ENCODE peak calls at places on chromosomes 11 and 22, in five cellular contexts. K is neural progenitor cell, D is PC-3, M is fibroblast of lung, Z is neuronal stem cell. G is an unnamed sample.

GRCh38 chr11:68872216-68873003 is 30.7 kb upstream of the CPT1A start:
- DNase-seq in Z (no peak), K (no peak), D (peak), M (peak), G (no peak)

GRCh38 chr11:117199061-117199915 is at the start of gene TAGLN:
- DNase-seq in K (peak), D (peak), Z (peak), M (peak), G (peak)

GRCh38 chr22:47421846-47422245 is 659.4 kb downstream of the TBC1D22A start:
- DNase-seq in K (no peak), D (no peak), M (no peak), Z (no peak), G (no peak)

GRCh38 chr11:109123811-109124787 is 297.9 kb upstream of the C11orf87 start:
- DNase-seq in K (no peak), Z (no peak), M (peak), D (no peak), G (peak)

GRCh38 chr11:23772081-23772480 is 724.8 kb upstream of the LUZP2 start:
- DNase-seq in K (no peak), M (no peak), D (no peak), Z (no peak), G (no peak)

GRCh38 chr22:17243524-17243923 is 24.3 kb upstream of the ADA2 start:
- DNase-seq in Z (no peak), K (no peak), M (no peak), D (peak), G (no peak)

GRCh38 chr11:12106501-12106900 is 3.9 kb upstream of the MICAL2 start:
- DNase-seq in Z (no peak), D (no peak), K (no peak), M (no peak), G (no peak)

GRCh38 chr11:22558638-22559037 is 67.0 kb downstream of the FANCF start:
- DNase-seq in Z (no peak), K (no peak), D (no peak), M (peak), G (no peak)

GRCh38 chr11:11370263-11371060 is 17.4 kb upstream of the CSNK2A3 start:
- DNase-seq in M (peak), K (no peak), Z (no peak), D (no peak), G (no peak)

GRCh38 chr11:84290647-84291046 is 1004.5 kb upstream of the CCDC90B start:
- DNase-seq in K (no peak), Z (no peak), D (no peak), M (peak), G (no peak)

GRCh38 chr11:97641988-97642387 is 1252.2 kb downstream of the JRKL start:
- DNase-seq in D (no peak), M (no peak), K (no peak), Z (no peak), G (no peak)

GRCh38 chr22:23113067-23113846 is 28.5 kb downstream of the RSPH14 start:
- DNase-seq in D (no peak), M (peak), K (no peak), Z (no peak), G (no peak)

GRCh38 chr22:23114721-23115020 is 27.1 kb downstream of the RSPH14 start:
- DNase-seq in M (no peak), K (no peak), Z (no peak), D (no peak), G (no peak)

GRCh38 chr22:23112472-23113012 is 29.2 kb downstream of the RSPH14 start:
- DNase-seq in Z (no peak), K (no peak), M (no peak), D (no peak), G (no peak)

GRCh38 chr22:23115369-23115768 is 26.4 kb downstream of the RSPH14 start:
- DNase-seq in K (no peak), D (no peak), Z (no peak), M (no peak), G (no peak)

GRCh38 chr22:23113847-23114720 is 27.7 kb downstream of the RSPH14 start:
- DNase-seq in Z (no peak), M (no peak), K (no peak), D (no peak), G (no peak)
- H3K4me2 ChIP-seq in Z (no peak), M (no peak), K (no peak), D (no peak), G (no peak)

DNA sequence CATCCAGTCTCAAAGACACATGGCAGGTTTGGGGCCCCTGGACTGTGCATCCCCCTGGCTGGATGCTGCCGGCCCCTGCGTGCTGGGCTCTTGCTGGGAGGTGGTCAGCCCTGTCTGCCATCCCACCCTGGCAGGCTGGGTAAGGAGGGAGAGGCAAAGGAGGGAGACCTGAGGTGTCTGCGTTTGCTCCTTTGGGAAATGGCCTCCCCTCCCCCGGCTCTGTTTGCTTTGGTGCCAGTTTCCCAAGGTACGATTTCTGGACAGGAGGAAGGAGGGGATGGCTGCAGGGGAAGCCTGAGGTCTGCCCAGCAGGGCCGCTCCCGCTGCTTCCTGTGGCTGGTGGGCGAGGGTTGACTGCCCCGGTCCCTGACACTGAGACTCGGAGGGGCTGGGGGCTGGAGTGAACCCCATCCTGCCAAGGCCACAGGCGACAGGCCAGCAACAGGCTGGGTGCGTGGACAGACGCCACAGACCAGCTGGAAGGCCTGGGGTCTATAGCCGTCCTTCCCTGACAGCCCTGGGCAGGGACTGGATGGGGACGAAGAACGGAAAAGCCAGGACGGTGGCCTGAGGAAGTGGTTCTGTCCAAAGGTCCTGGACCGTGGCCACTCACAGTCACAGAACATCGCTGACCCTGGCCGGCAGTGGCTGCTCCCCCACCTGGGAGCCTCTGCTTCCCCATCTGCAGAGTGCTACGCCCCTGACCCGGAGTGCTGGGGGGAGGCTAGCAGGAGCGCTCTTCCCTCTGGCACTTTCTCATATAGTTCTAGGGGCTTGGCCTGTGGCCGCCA is 38.0 kb downstream of the OSBPL5 start:
- DNase-seq in M (no peak), Z (no peak), K (no peak), D (no peak), G (no peak)
- H3K4me2 ChIP-seq in M (no peak), Z (no peak), K (no peak), D (peak), G (no peak)

DNA sequence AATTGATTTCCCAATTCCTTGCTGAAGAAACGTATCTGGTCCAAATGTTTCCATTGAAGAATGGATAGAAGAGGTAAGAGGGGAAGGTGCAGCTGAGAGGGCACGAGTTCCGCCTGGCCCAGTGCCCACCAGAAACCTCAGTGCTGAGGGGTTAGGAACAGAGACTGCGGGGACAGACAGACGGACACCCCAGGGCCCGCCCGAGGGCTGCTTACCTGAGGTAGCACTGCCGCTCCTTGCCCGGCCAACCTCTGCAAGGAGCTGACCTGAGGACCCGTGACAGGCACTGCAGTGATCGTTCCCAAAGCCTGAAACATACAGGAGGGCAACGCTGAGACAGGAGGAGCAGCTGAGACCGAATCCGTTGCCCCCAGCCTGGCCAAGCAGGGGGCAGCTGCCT is 89.6 kb downstream of the PHF21B start:
- DNase-seq in D (no peak), M (no peak), K (no peak), Z (no peak), G (no peak)
- H3K4me2 ChIP-seq in D (no peak), M (no peak), K (no peak), Z (no peak), G (no peak)

GRCh38 chr11:105003151-105003550 is 19.8 kb downstream of the CASP5 start:
- DNase-seq in K (no peak), D (no peak), Z (no peak), M (no peak), G (no peak)

GRCh38 chr11:105000797-105001196 is 22.2 kb downstream of the CASP5 start:
- DNase-seq in K (peak), D (no peak), M (no peak), Z (no peak), G (peak)

GRCh38 chr11:105004021-105004420 is 18.9 kb downstream of the CASP5 start:
- DNase-seq in M (no peak), K (no peak), D (no peak), Z (no peak), G (no peak)

GRCh38 chr11:105007463-105007862 is 15.5 kb downstream of the CASP5 start:
- DNase-seq in Z (no peak), D (no peak), K (no peak), M (no peak), G (no peak)

GRCh38 chr11:105005451-105005845 is 17.5 kb downstream of the CASP5 start:
- DNase-seq in D (no peak), M (peak), K (no peak), Z (no peak), G (peak)
- H3K4me2 ChIP-seq in D (no peak), M (no peak), K (no peak), Z (no peak), G (no peak)

GRCh38 chr11:88345949-88346348 is 8.4 kb upstream of the CTSC start:
- DNase-seq in D (no peak), M (no peak), K (no peak), Z (no peak), G (no peak)

GRCh38 chr11:88348870-88349269 is 11.3 kb upstream of the CTSC start:
- DNase-seq in D (no peak), Z (no peak), M (no peak), K (no peak), G (no peak)

GRCh38 chr11:88341852-88342251 is 4.3 kb upstream of the CTSC start:
- DNase-seq in M (no peak), D (no peak), Z (no peak), K (peak), G (peak)

GRCh38 chr11:88345408-88345807 is 7.9 kb upstream of the CTSC start:
- DNase-seq in D (peak), Z (no peak), K (no peak), M (peak), G (no peak)

GRCh38 chr11:88344869-88345268 is 7.3 kb upstream of the CTSC start:
- DNase-seq in M (no peak), K (no peak), Z (no peak), D (no peak), G (no peak)
- H3K4me2 ChIP-seq in M (no peak), K (no peak), Z (no peak), D (no peak), G (no peak)

GRCh38 chr11:13929551-13929950 is 33.0 kb upstream of the SPON1 start:
- DNase-seq in M (no peak), D (no peak), K (peak), Z (no peak), G (no peak)
- H3K4me2 ChIP-seq in M (no peak), D (no peak), K (no peak), Z (no peak), G (no peak)

DNA sequence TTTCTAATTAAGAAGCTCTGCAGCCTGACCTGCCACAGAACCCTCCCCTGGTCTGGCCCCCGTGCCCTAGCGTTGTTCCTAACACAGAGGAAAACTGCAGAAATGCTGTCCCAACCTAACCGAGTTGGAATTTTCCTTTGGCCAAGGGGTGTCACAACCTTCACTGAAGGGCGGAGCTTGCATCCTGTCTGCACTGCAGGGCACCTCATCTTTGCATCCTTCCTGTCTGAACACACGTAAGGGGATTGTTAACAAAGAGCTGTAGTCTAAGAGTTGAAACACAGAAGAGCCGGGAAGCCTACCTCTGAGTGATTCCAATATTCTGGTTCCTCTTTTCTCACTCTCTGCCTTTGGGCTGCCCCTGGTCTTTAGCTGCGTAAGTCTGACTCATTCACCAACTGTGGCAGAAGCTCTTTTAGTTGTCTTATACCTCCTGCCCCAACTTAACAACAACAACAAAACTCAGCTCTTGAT is 1.6 kb downstream of the DIXDC1 start:
- DNase-seq in M (peak), K (peak), D (peak), Z (no peak), G (peak)
- H3K4me2 ChIP-seq in M (peak), K (peak), D (peak), Z (no peak), G (no peak)

DNA sequence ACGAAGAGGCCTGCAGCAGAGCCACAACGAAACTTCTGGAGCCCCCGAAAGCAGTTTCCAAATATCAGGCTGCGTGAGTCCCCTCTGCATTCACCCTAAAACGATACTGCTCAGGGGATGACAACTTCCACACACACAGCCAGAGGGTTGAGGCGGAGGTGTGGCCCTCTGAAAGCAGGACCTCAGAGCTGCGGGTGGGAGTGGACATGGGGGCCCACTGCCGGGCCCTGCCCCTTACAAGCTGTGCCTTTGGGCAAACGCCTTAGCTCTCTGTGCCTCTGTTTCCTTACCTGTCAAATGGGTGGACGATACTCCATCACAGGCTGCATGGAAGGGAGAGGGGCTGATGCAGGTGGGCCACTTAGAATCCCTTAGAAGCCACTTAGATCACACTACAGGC is 53.1 kb downstream of the TRMU start:
- DNase-seq in Z (no peak), M (no peak), D (no peak), K (no peak), G (no peak)
- H3K4me2 ChIP-seq in Z (no peak), M (no peak), D (no peak), K (no peak), G (no peak)

GRCh38 chr11:65077466-65077865 is 6.4 kb downstream of the CDCA5 start:
- DNase-seq in K (no peak), D (peak), M (no peak), Z (no peak), G (peak)

GRCh38 chr11:65083834-65084597 is at the start of the genes CDCA5 and ZFPL1:
- DNase-seq in K (peak), Z (peak), D (peak), M (peak), G (peak)

GRCh38 chr11:65078151-65078550 is 5.7 kb downstream of the CDCA5 start:
- DNase-seq in Z (no peak), D (peak), M (peak), K (peak), G (peak)

GRCh38 chr11:65083134-65083833 is 556 bp downstream of the CDCA5 start:
- DNase-seq in K (peak), M (no peak), Z (no peak), D (no peak), G (no peak)

GRCh38 chr11:65078786-65079342 is 5.0 kb downstream of the CDCA5 start:
- DNase-seq in Z (no peak), D (no peak), M (no peak), K (no peak), G (no peak)
- H3K4me2 ChIP-seq in Z (no peak), D (no peak), M (no peak), K (no peak), G (no peak)

DNA sequence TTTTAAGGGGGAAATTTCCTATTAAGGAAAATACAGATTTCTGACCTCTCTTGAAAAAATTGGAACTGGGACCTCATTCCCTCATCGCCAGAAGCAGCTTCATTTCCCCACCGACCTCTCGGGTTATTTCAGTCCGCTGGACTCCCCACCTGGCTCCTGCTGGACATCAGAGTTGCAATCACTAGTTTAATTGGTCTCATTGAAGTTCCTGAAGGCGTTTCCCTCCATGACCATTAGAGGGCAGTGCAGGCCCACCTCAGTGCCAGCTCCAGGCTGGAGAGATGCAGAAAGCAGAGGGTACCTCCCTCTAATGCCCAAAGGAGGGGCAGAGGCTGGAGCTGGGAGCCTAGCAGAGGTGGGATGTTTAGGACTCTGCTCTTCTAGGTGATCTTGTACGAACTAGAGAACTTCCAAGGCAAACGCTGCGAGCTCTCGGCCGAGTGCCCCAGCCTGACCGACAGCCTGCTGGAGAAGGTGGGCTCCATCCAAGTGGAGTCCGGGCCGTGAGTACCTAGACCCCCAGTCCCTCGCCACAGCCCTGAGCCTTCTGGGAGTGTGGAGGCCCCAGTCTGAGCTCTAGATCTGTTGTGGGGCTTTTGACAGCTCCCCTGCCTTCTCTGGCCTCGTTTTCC is 2.7 kb downstream of the CRYBB3 start:
- DNase-seq in Z (peak), K (peak), M (peak), D (peak), G (peak)
- H3K4me2 ChIP-seq in Z (no peak), K (no peak), M (no peak), D (no peak), G (no peak)